ENCODE peak calls at places on chromosomes 1 and 21, in nine cellular contexts. One of them, this sample, is unnamed.

GRCh38 chr1:101237229-101237837 is 514 bp downstream of the S1PR1 start:
- DNase-seq in activated naive CD4-positive, alpha-beta T cell: no peak
- DNase-seq in astrocyte of the hippocampus: peak; percentile 59
- DNase-seq in ELR: peak; percentile 65
- DNase-seq in GM20000: peak; percentile 16
- DNase-seq in fibroblast of gingiva: peak; percentile 89
- DNase-seq in C1 segment of cervical spinal cord: no peak
- DNase-seq in naive thymus-derived CD8-positive, alpha-beta T cell: peak; percentile 20
- DNase-seq in NCI-H1092 treated with DMSO at 0.1 percent for 48 hours: peak; percentile 12
- DNase-seq in this sample: peak; percentile 43

GRCh38 chr1:62271137-62271536 is 48.1 kb downstream of the KANK4 start:
- DNase-seq in activated naive CD4-positive, alpha-beta T cell: no peak
- DNase-seq in astrocyte of the hippocampus: no peak
- DNase-seq in ELR: no peak
- DNase-seq in GM20000: no peak
- DNase-seq in fibroblast of gingiva: no peak
- DNase-seq in C1 segment of cervical spinal cord: no peak
- DNase-seq in naive thymus-derived CD8-positive, alpha-beta T cell: no peak
- DNase-seq in NCI-H1092 treated with DMSO at 0.1 percent for 48 hours: no peak
- DNase-seq in this sample: no peak

GRCh38 chr1:47371016-47371517 is 37.5 kb downstream of the CMPK1 start:
- DNase-seq in activated naive CD4-positive, alpha-beta T cell: no peak
- DNase-seq in astrocyte of the hippocampus: peak; percentile 49
- DNase-seq in ELR: no peak
- DNase-seq in GM20000: no peak
- DNase-seq in fibroblast of gingiva: peak; percentile 11
- DNase-seq in C1 segment of cervical spinal cord: no peak
- DNase-seq in naive thymus-derived CD8-positive, alpha-beta T cell: no peak
- DNase-seq in NCI-H1092 treated with DMSO at 0.1 percent for 48 hours: no peak
- DNase-seq in this sample: no peak

GRCh38 chr1:31706384-31707058 is 2.7 kb upstream of the COL16A1 start:
- DNase-seq in activated naive CD4-positive, alpha-beta T cell: no peak
- DNase-seq in astrocyte of the hippocampus: no peak
- DNase-seq in ELR: no peak
- DNase-seq in GM20000: no peak
- DNase-seq in fibroblast of gingiva: peak; percentile 56
- DNase-seq in C1 segment of cervical spinal cord: no peak
- DNase-seq in naive thymus-derived CD8-positive, alpha-beta T cell: no peak
- DNase-seq in NCI-H1092 treated with DMSO at 0.1 percent for 48 hours: no peak
- DNase-seq in this sample: no peak

GRCh38 chr1:117267232-117267774 is 56.6 kb upstream of the VTCN1 start:
- DNase-seq in activated naive CD4-positive, alpha-beta T cell: no peak
- DNase-seq in astrocyte of the hippocampus: no peak
- DNase-seq in ELR: no peak
- DNase-seq in GM20000: no peak
- DNase-seq in fibroblast of gingiva: no peak
- DNase-seq in C1 segment of cervical spinal cord: no peak
- DNase-seq in naive thymus-derived CD8-positive, alpha-beta T cell: no peak
- DNase-seq in NCI-H1092 treated with DMSO at 0.1 percent for 48 hours: no peak
- DNase-seq in this sample: no peak

GRCh38 chr21:42520628-42521253 is 7.1 kb downstream of the SLC37A1 start:
- DNase-seq in activated naive CD4-positive, alpha-beta T cell: no peak
- DNase-seq in astrocyte of the hippocampus: peak; percentile 29
- DNase-seq in ELR: no peak
- DNase-seq in GM20000: no peak
- DNase-seq in fibroblast of gingiva: no peak
- DNase-seq in C1 segment of cervical spinal cord: no peak
- DNase-seq in naive thymus-derived CD8-positive, alpha-beta T cell: no peak
- DNase-seq in NCI-H1092 treated with DMSO at 0.1 percent for 48 hours: no peak
- DNase-seq in this sample: no peak

GRCh38 chr21:45431781-45432572 is 27.0 kb downstream of the COL18A1 start:
- DNase-seq in activated naive CD4-positive, alpha-beta T cell: no peak
- DNase-seq in astrocyte of the hippocampus: peak; percentile 46
- DNase-seq in ELR: no peak
- DNase-seq in GM20000: no peak
- DNase-seq in fibroblast of gingiva: no peak
- DNase-seq in C1 segment of cervical spinal cord: no peak
- DNase-seq in naive thymus-derived CD8-positive, alpha-beta T cell: no peak
- DNase-seq in NCI-H1092 treated with DMSO at 0.1 percent for 48 hours: no peak
- DNase-seq in this sample: no peak

GRCh38 chr1:76198452-76198851 is 123.9 kb downstream of the ST6GALNAC3 start:
- DNase-seq in activated naive CD4-positive, alpha-beta T cell: no peak
- DNase-seq in astrocyte of the hippocampus: peak; percentile 31
- DNase-seq in ELR: no peak
- DNase-seq in GM20000: no peak
- DNase-seq in fibroblast of gingiva: no peak
- DNase-seq in C1 segment of cervical spinal cord: no peak
- DNase-seq in naive thymus-derived CD8-positive, alpha-beta T cell: no peak
- DNase-seq in NCI-H1092 treated with DMSO at 0.1 percent for 48 hours: no peak
- DNase-seq in this sample: no peak

GRCh38 chr1:71919812-71920509 is 362.4 kb downstream of the NEGR1 start:
- DNase-seq in activated naive CD4-positive, alpha-beta T cell: no peak
- DNase-seq in astrocyte of the hippocampus: no peak
- DNase-seq in ELR: no peak
- DNase-seq in GM20000: no peak
- DNase-seq in fibroblast of gingiva: no peak
- DNase-seq in C1 segment of cervical spinal cord: no peak
- DNase-seq in naive thymus-derived CD8-positive, alpha-beta T cell: no peak
- DNase-seq in NCI-H1092 treated with DMSO at 0.1 percent for 48 hours: no peak
- DNase-seq in this sample: no peak

GRCh38 chr1:186643600-186643999 is 36.6 kb downstream of the PTGS2 start:
- DNase-seq in activated naive CD4-positive, alpha-beta T cell: no peak
- DNase-seq in astrocyte of the hippocampus: no peak
- DNase-seq in ELR: peak; percentile 66
- DNase-seq in GM20000: no peak
- DNase-seq in fibroblast of gingiva: no peak
- DNase-seq in C1 segment of cervical spinal cord: no peak
- DNase-seq in naive thymus-derived CD8-positive, alpha-beta T cell: no peak
- DNase-seq in NCI-H1092 treated with DMSO at 0.1 percent for 48 hours: no peak
- DNase-seq in this sample: no peak

GRCh38 chr1:22303816-22304215 is 147.8 kb upstream of the ZBTB40 start:
- DNase-seq in activated naive CD4-positive, alpha-beta T cell: no peak
- DNase-seq in astrocyte of the hippocampus: no peak
- DNase-seq in ELR: no peak
- DNase-seq in GM20000: no peak
- DNase-seq in fibroblast of gingiva: no peak
- DNase-seq in C1 segment of cervical spinal cord: no peak
- DNase-seq in naive thymus-derived CD8-positive, alpha-beta T cell: no peak
- DNase-seq in NCI-H1092 treated with DMSO at 0.1 percent for 48 hours: no peak
- DNase-seq in this sample: no peak

GRCh38 chr1:45870500-45870899 is 67.1 kb downstream of the MAST2 start:
- DNase-seq in activated naive CD4-positive, alpha-beta T cell: no peak
- DNase-seq in astrocyte of the hippocampus: peak; percentile 31
- DNase-seq in ELR: peak; percentile 71
- DNase-seq in GM20000: no peak
- DNase-seq in fibroblast of gingiva: no peak
- DNase-seq in C1 segment of cervical spinal cord: no peak
- DNase-seq in naive thymus-derived CD8-positive, alpha-beta T cell: no peak
- DNase-seq in NCI-H1092 treated with DMSO at 0.1 percent for 48 hours: no peak
- DNase-seq in this sample: no peak

GRCh38 chr1:99397029-99397428 is 132.7 kb downstream of the PLPPR4 start:
- DNase-seq in activated naive CD4-positive, alpha-beta T cell: no peak
- DNase-seq in astrocyte of the hippocampus: peak; percentile 52
- DNase-seq in ELR: no peak
- DNase-seq in GM20000: no peak
- DNase-seq in fibroblast of gingiva: no peak
- DNase-seq in C1 segment of cervical spinal cord: no peak
- DNase-seq in naive thymus-derived CD8-positive, alpha-beta T cell: no peak
- DNase-seq in NCI-H1092 treated with DMSO at 0.1 percent for 48 hours: no peak
- DNase-seq in this sample: no peak

GRCh38 chr1:203126151-203126865 is 1.2 kb upstream of the ADORA1 start:
- DNase-seq in activated naive CD4-positive, alpha-beta T cell: no peak
- DNase-seq in astrocyte of the hippocampus: peak; percentile 54
- DNase-seq in ELR: peak; percentile 46
- DNase-seq in GM20000: no peak
- DNase-seq in fibroblast of gingiva: no peak
- DNase-seq in C1 segment of cervical spinal cord: no peak
- DNase-seq in naive thymus-derived CD8-positive, alpha-beta T cell: peak; percentile 11
- DNase-seq in NCI-H1092 treated with DMSO at 0.1 percent for 48 hours: no peak
- DNase-seq in this sample: no peak

GRCh38 chr1:13930151-13930550 is 230.2 kb downstream of the PRDM2 start:
- DNase-seq in activated naive CD4-positive, alpha-beta T cell: peak; percentile 1
- DNase-seq in astrocyte of the hippocampus: no peak
- DNase-seq in ELR: no peak
- DNase-seq in GM20000: peak; percentile 41
- DNase-seq in fibroblast of gingiva: no peak
- DNase-seq in C1 segment of cervical spinal cord: no peak
- DNase-seq in naive thymus-derived CD8-positive, alpha-beta T cell: no peak
- DNase-seq in NCI-H1092 treated with DMSO at 0.1 percent for 48 hours: peak; percentile 3
- DNase-seq in this sample: peak; percentile 14

GRCh38 chr21:38751379-38752050 is 54.2 kb upstream of the ETS2 start:
- DNase-seq in activated naive CD4-positive, alpha-beta T cell: no peak
- DNase-seq in astrocyte of the hippocampus: peak; percentile 82
- DNase-seq in ELR: no peak
- DNase-seq in GM20000: no peak
- DNase-seq in fibroblast of gingiva: no peak
- DNase-seq in C1 segment of cervical spinal cord: no peak
- DNase-seq in naive thymus-derived CD8-positive, alpha-beta T cell: no peak
- DNase-seq in NCI-H1092 treated with DMSO at 0.1 percent for 48 hours: no peak
- DNase-seq in this sample: no peak

This sample was measured in stimulated activated CD4-positive, alpha-beta T cell treated with anti-CD3 and anti-CD28 coated beads, Interleukin-4, amount 100 ng/mL, for 24 hours.